ENCODE peak calls at places on chromosomes 13 and 19, in four cellular contexts. A is head of caudate nucleus, G is naive B cell, P is thoracic aorta. D is an unnamed sample.

GRCh38 chr19:19433666-19434213 is 28.3 kb downstream of the GATAD2A start:
- DNase-seq in A (no peak), G (no peak), P (no peak), D (no peak)

GRCh38 chr13:109672545-109672944 is 113.8 kb downstream of the IRS2 start:
- DNase-seq in A (no peak), G (no peak), P (no peak), D (no peak)

GRCh38 chr13:95020298-95020987 is 280.8 kb downstream of the ABCC4 start:
- DNase-seq in A (no peak), G (no peak), P (no peak), D (no peak)

GRCh38 chr13:45522571-45522970 is 57.8 kb downstream of the COG3 start:
- DNase-seq in A (no peak), G (no peak), P (no peak), D (no peak)

GRCh38 chr19:8423821-8424223 is 10.7 kb downstream of the MARCHF2 start:
- DNase-seq in A (no peak), G (no peak), P (peak; percentile 94), D (no peak)

GRCh38 chr13:114049026-114049425 is 75.2 kb upstream of the C13orf46 start:
- DNase-seq in A (no peak), G (peak; percentile 77), P (no peak), D (peak; percentile 66)

GRCh38 chr13:79581870-79582315 is 100.9 kb downstream of the NDFIP2 start:
- DNase-seq in A (no peak), G (no peak), P (no peak), D (no peak)

GRCh38 chr13:93227906-93228801 is 1.5 kb downstream of the GPC6 start:
- DNase-seq in A (peak; percentile 68), G (no peak), P (no peak), D (no peak)

GRCh38 chr19:33418461-33418860 is 45.0 kb downstream of the CEBPG start:
- DNase-seq in A (no peak), G (no peak), P (no peak), D (no peak)

GRCh38 chr13:106426909-106427308 is 108.6 kb downstream of the EFNB2 start:
- DNase-seq in A (no peak), G (no peak), P (no peak), D (no peak)

GRCh38 chr19:1410136-1410786 is 2.9 kb downstream of the DAZAP1 start:
- DNase-seq in A (no peak), G (no peak), P (no peak), D (no peak)

GRCh38 chr13:50089633-50090032 is 74.4 kb downstream of the KCNRG start:
- DNase-seq in A (no peak), G (no peak), P (no peak), D (no peak)

GRCh38 chr13:21228738-21229137 is 52.3 kb downstream of the MRPL57 start:
- DNase-seq in A (no peak), G (no peak), P (no peak), D (no peak)

GRCh38 chr13:73556902-73557301 is 498.1 kb downstream of the KLF5 start:
- DNase-seq in A (no peak), G (no peak), P (no peak), D (no peak)

GRCh38 chr19:15439078-15439799 is 10.5 kb downstream of the WIZ start:
- DNase-seq in A (no peak), G (no peak), P (no peak), D (no peak)

GRCh38 chr19:703651-704446 is 4.9 kb upstream of the PALM start:
- DNase-seq in A (peak; percentile 56), G (peak; percentile 20), P (peak; percentile 29), D (peak; percentile 54)

GRCh38 chr19:13008926-13009787 is 13.9 kb downstream of the NFIX start:
- DNase-seq in A (no peak), G (no peak), P (no peak), D (no peak)

GRCh38 chr19:39870171-39870971 is 24.2 kb upstream of the FBL start:
- DNase-seq in A (no peak), G (no peak), P (no peak), D (no peak)

GRCh38 chr19:33054623-33055022 is 10.1 kb downstream of the RHPN2 start:
- DNase-seq in A (no peak), G (no peak), P (no peak), D (no peak)

GRCh38 chr13:110499621-110500281 is 61.8 kb downstream of the RAB20 start:
- DNase-seq in A (no peak), G (no peak), P (no peak), D (no peak)

GRCh38 chr19:934865-935422 is 9.1 kb downstream of the ARID3A start:
- DNase-seq in A (peak; percentile 66), G (no peak), P (no peak), D (no peak)

GRCh38 chr19:31214086-31214485 is 135.2 kb downstream of the TSHZ3 start:
- DNase-seq in A (no peak), G (no peak), P (peak; percentile 34), D (no peak)

GRCh38 chr13:75256922-75257321 is 225.0 kb downstream of the TBC1D4 start:
- DNase-seq in A (no peak), G (no peak), P (no peak), D (no peak)

GRCh38 chr13:64556391-64556790 is 2673.7 kb downstream of the PCDH9 start:
- DNase-seq in A (no peak), G (no peak), P (no peak), D (no peak)

D was measured in GM19239.